ENCODE peak calls at places on chromosomes 7 and 10, in six cellular contexts. L, C, W, M, S and U are unnamed samples.

GRCh38 chr7:7795736-7796135 is 77.3 kb upstream of the RPA3 start:
- DNase-seq in M (peak; percentile 23), L (peak; percentile 79), C (no peak), W (no peak), S (no peak), U (no peak)

GRCh38 chr10:133103311-133103910 is 15.7 kb downstream of the ADGRA1 start:
- DNase-seq in S (no peak), C (no peak), M (no peak), L (no peak), W (no peak), U (no peak)

GRCh38 chr10:89649051-89649450 is 4.0 kb upstream of the PANK1 start:
- DNase-seq in W (no peak), M (no peak), S (no peak), C (no peak), L (no peak), U (peak; percentile 10)

GRCh38 chr7:16167531-16167930 is 253.8 kb downstream of the CRPPA start:
- DNase-seq in W (no peak), S (no peak), C (no peak), L (no peak), M (no peak), U (no peak)

GRCh38 chr10:124220547-124220946 is 127.1 kb upstream of the CHST15 start:
- DNase-seq in M (no peak), L (no peak), W (no peak), S (no peak), C (no peak), U (no peak)

GRCh38 chr7:98288064-98288823 is 6.8 kb downstream of the BRI3 start:
- DNase-seq in S (no peak), M (no peak), W (no peak), C (no peak), L (no peak), U (no peak)

GRCh38 chr10:569961-570630 is 119.4 kb downstream of the DIP2C start:
- DNase-seq in L (no peak), M (no peak), W (no peak), S (no peak), C (no peak), U (no peak)

GRCh38 chr10:3548702-3549101 is 236.3 kb downstream of the KLF6 start:
- DNase-seq in M (no peak), L (peak; percentile 47), W (no peak), S (no peak), C (no peak), U (no peak)

GRCh38 chr7:64947252-64948000 is 43.4 kb downstream of the ZNF117 start:
- DNase-seq in L (no peak), S (no peak), W (no peak), M (no peak), C (no peak), U (no peak)

GRCh38 chr10:89327803-89328441 is at the start of gene IFIT3:
- DNase-seq in M (peak; percentile 44), C (peak; percentile 79), S (peak; percentile 85), W (peak; percentile 70), L (peak; percentile 96), U (no peak)

DNA sequence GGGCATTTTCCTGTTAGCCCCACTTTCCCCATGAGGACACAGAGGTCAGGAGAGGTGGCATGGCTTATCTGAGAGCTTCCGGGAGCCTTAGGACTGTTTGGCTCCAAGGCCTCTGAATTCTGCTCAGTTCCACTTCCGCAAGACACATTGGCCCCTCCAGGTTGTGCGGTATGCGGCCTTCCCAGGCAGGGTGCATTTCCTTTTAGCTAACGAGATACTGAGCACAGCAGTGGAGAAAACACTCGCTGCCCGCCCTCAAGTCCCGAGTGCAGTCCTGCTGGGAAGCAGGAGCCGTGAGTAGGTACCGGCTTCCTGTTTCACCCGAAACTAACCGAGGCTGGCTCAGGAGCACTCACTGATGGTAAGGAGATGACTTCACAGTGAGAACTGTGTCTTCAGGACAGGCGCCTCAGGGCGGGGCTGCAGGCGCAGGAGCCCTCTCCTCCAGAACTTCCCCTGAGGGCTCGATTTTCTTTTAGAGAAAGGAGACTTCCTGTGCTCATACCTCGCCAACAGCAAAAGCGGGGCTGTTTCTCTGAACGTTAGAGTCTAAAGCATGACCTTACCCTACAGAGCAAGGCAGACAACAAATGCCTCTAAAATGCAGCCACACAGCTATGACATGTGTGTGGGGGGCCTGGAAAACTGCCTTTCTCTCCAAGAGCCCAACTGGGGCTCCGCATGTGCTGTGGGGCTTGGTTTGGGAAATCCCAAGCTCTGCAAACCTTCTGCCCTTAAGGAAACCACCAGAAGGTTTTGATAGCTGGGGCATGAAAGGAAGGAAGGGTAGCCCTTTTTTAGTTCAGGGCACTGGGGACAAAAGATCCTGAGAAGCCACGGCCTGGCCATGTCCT is 25.9 kb downstream of the RGS10 start:
- DNase-seq in M (no peak), W (no peak), L (no peak), S (no peak), C (no peak), U (no peak)
- H3K4me1 ChIP-seq in M (peaks cover 20% of the 10 kb centered on the region), W (no peaks in the 10 kb centered on the region), L (peaks cover 14% of the 10 kb centered on the region), S (no peaks in the 10 kb centered on the region), C (no peaks in the 10 kb centered on the region), U (peaks cover 15% of the 10 kb centered on the region)

DNA sequence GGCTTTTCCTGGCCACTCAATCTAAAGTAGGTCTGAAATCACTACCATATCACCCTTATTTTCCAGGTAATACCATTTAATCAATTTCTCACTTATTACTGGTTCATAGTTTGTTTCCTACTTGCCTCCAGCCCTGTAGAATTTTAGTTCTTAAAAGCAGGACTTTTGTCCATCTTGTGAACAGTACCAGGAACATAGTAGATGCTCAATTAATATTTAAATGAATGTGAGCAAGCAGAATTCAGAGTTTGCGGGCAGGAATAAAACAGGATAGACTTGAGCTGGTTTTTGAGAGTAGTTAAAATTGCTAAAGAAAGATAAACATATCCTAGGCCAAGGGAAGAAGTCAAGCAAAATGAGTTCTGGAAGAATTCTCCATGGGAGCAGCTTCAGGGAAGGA is 77.9 kb downstream of the ANK3 start:
- DNase-seq in L (no peak), S (no peak), W (no peak), C (no peak), M (no peak), U (no peak)
- H3K27ac ChIP-seq in L (no peak overlapping the region), S (no peak overlapping the region), W (no peak overlapping the region), C (no peak overlapping the region), M (no peak overlapping the region), U (no peak overlapping the region)

DNA sequence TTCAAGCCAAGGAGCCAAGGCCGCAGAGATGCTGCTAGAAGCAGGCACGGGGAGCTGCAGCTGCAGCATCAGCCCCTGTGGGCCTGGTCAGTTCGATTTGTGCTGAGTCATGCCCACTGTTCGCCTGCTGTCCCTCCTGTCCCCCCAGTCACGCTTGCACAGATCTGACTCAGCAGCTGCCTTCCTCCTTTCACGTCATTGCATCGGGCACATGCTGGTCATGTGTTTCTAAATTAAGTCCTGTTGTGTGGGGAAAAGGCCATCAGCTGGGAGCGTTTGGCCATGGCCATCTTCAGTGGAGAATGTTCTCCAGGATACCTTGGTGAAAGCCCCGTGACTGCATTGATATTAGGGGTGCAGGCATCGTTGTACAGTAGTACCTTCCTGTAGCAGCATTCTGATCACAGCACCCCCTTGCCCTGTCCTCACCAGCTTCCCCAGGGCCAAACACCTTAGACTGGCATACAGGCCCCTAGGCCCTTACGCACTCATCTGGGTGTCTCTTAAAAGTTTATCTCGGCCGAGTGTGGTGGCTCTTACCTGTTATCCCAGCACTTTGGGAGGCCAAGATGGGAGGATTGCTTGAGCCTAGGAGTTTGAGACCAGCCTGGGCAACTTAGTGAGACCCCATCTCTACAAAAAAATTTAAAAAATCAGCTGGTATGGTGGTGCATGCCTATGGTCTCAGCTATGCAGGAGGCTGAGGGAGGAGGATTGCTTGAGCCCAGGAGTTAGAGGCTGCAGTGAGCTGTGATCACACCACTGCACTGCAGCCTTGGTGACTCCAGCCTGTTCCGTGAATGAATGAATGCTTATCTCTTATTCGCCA is 23.2 kb downstream of the POR start:
- DNase-seq in L (peak; percentile 96), S (peak; percentile 87), W (peak; percentile 50), M (peak; percentile 61), C (peak; percentile 43), U (no peak)
- TF ChIP-seq POLR2A in L (no peak), S (no peak), W (no peak), M (no peak), C (no peak), U (no peak)

GRCh38 chr7:130923930-130924329 is 189.9 kb upstream of the KLF14 start:
- DNase-seq in L (no peak), W (no peak), M (no peak), C (no peak), S (no peak), U (peak; percentile 90)
- H3K4me1 ChIP-seq in L (peaks cover 31% of the 10 kb centered on the region), W (peaks cover 8% of the 10 kb centered on the region), M (peaks cover 100% of the 10 kb centered on the region), C (peaks cover 5% of the 10 kb centered on the region), S (no peaks in the 10 kb centered on the region), U (peaks cover 77% of the 10 kb centered on the region)

GRCh38 chr7:143389316-143390097 is 8.4 kb downstream of the ZYX start:
- DNase-seq in C (peak; percentile 25), W (no peak), M (no peak), S (peak; percentile 67), L (no peak), U (no peak)
- H3K27ac ChIP-seq in C (peak overlapping the region; percentile 99), W (no peak overlapping the region), M (no peak overlapping the region), S (peak overlapping the region; percentile 100), L (no peak overlapping the region), U (peak overlapping the region; percentile 100)

GRCh38 chr10:114024876-114025609 is 18.6 kb upstream of the ADRB1 start:
- DNase-seq in C (no peak), S (no peak), M (no peak), W (no peak), L (peak; percentile 20), U (peak; percentile 84)
- TF ChIP-seq POLR2A in C (no peak), S (no peak), M (no peak), W (no peak), L (no peak), U (no peak)

DNA sequence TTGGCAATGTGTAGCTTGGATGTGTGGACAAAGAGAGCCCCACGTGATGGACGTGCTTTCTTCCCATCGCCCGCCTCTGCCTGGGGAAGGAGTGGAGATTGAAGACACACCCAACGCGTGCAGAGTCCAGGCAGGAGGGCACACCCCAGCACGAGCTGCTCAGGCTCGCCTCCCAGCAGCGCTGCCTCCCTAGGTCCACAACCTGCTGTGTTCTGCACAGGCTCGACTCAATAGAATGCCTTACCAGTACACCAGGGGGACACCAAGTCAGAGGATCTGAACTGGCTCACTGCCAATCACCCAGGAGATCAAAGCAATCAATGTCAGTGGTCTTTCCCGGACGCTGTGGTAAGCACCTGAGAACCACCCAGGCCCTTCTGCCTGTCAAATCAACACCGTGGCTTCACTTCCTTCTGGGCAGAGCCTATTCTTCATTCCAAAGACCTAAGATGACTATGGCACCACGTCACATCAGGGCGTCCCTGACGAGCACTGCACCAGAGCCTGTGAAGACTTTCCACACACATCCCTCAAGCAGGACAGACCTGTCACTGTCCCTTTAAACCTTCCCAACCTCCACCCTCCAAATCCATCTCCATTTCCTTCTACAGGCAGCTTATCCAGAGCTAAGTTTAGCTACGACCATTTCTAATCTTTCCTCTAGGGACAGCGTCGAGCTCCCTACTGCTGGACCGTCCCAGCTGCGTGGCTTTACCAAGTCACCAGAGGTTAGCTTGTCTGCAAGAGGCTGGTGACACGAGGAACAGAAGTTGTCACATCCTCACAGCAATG is 72.3 kb downstream of the AMZ1 start:
- DNase-seq in C (peak; percentile 72), M (peak; percentile 43), W (peak; percentile 86), S (peak; percentile 79), L (peak; percentile 54), U (no peak)
- H3K4me1 ChIP-seq in C (peaks cover 18% of the 10 kb centered on the region), M (peaks cover 49% of the 10 kb centered on the region), W (peaks cover 48% of the 10 kb centered on the region), S (no peaks in the 10 kb centered on the region), L (peaks cover 47% of the 10 kb centered on the region), U (peaks cover 74% of the 10 kb centered on the region)